ENCODE peak calls at places on chromosome 6, in five cellular contexts. One of them, this sample, is unnamed.

GRCh38 chr6:110828396-110828795 is 13.1 kb upstream of the CDK19 start:
- DNase-seq in bronchial epithelial cell: peak
- DNase-seq in HTR-8/SVneo: no peak
- DNase-seq in NCI-H2081: no peak
- DNase-seq in NCI-H1092 treated with DMSO at 0.1 percent for 48 hours: no peak
- DNase-seq in this sample: peak

GRCh38 chr6:12233693-12234551 is 56.2 kb upstream of the EDN1 start:
- DNase-seq in NCI-H1092 treated with DMSO at 0.1 percent for 48 hours: peak
- DNase-seq in NCI-H2081: peak
- DNase-seq in bronchial epithelial cell: peak
- DNase-seq in HTR-8/SVneo: peak
- DNase-seq in this sample: peak

GRCh38 chr6:2733324-2733723 is 17.4 kb downstream of the MYLK4 start:
- DNase-seq in NCI-H2081: no peak
- DNase-seq in bronchial epithelial cell: peak
- DNase-seq in HTR-8/SVneo: no peak
- DNase-seq in NCI-H1092 treated with DMSO at 0.1 percent for 48 hours: no peak
- DNase-seq in this sample: peak

GRCh38 chr6:129644567-129645015 is 65.4 kb downstream of the ARHGAP18 start:
- DNase-seq in bronchial epithelial cell: peak
- DNase-seq in NCI-H2081: no peak
- DNase-seq in NCI-H1092 treated with DMSO at 0.1 percent for 48 hours: no peak
- DNase-seq in HTR-8/SVneo: no peak
- DNase-seq in this sample: peak

GRCh38 chr6:90088009-90088408 is 193.7 kb downstream of the GJA10 start:
- DNase-seq in HTR-8/SVneo: no peak
- DNase-seq in bronchial epithelial cell: peak
- DNase-seq in NCI-H2081: no peak
- DNase-seq in NCI-H1092 treated with DMSO at 0.1 percent for 48 hours: no peak
- DNase-seq in this sample: peak

GRCh38 chr6:3355011-3355357 is 96.2 kb downstream of the PSMG4 start:
- DNase-seq in NCI-H2081: no peak
- DNase-seq in bronchial epithelial cell: no peak
- DNase-seq in NCI-H1092 treated with DMSO at 0.1 percent for 48 hours: no peak
- DNase-seq in HTR-8/SVneo: no peak
- DNase-seq in this sample: no peak

GRCh38 chr6:90835584-90836212 is 248.8 kb upstream of the MAP3K7 start:
- DNase-seq in bronchial epithelial cell: no peak
- DNase-seq in NCI-H2081: peak
- DNase-seq in HTR-8/SVneo: no peak
- DNase-seq in NCI-H1092 treated with DMSO at 0.1 percent for 48 hours: peak
- DNase-seq in this sample: no peak

GRCh38 chr6:27805347-27805746 is 106.8 kb downstream of the OR2B2 start:
- DNase-seq in NCI-H1092 treated with DMSO at 0.1 percent for 48 hours: no peak
- DNase-seq in NCI-H2081: no peak
- DNase-seq in HTR-8/SVneo: no peak
- DNase-seq in bronchial epithelial cell: no peak
- DNase-seq in this sample: no peak

GRCh38 chr6:35051393-35051792 is 89.7 kb downstream of the TCP11 start:
- DNase-seq in NCI-H1092 treated with DMSO at 0.1 percent for 48 hours: peak
- DNase-seq in HTR-8/SVneo: no peak
- DNase-seq in NCI-H2081: peak
- DNase-seq in bronchial epithelial cell: no peak
- DNase-seq in this sample: no peak

GRCh38 chr6:39884696-39885095 is 49.6 kb downstream of the MOCS1 start:
- DNase-seq in NCI-H2081: no peak
- DNase-seq in bronchial epithelial cell: no peak
- DNase-seq in NCI-H1092 treated with DMSO at 0.1 percent for 48 hours: no peak
- DNase-seq in HTR-8/SVneo: no peak
- DNase-seq in this sample: peak

GRCh38 chr6:141532211-141532610 is 600.5 kb upstream of the GJE1 start:
- DNase-seq in NCI-H1092 treated with DMSO at 0.1 percent for 48 hours: no peak
- DNase-seq in NCI-H2081: no peak
- DNase-seq in HTR-8/SVneo: no peak
- DNase-seq in bronchial epithelial cell: no peak
- DNase-seq in this sample: no peak

GRCh38 chr6:35808688-35809087 is 3.5 kb downstream of the LHFPL5 start:
- DNase-seq in HTR-8/SVneo: no peak
- DNase-seq in bronchial epithelial cell: no peak
- DNase-seq in NCI-H1092 treated with DMSO at 0.1 percent for 48 hours: peak
- DNase-seq in NCI-H2081: peak
- DNase-seq in this sample: no peak

GRCh38 chr6:14108571-14109410 is 8.8 kb upstream of the CD83 start:
- DNase-seq in NCI-H2081: no peak
- DNase-seq in HTR-8/SVneo: no peak
- DNase-seq in bronchial epithelial cell: no peak
- DNase-seq in NCI-H1092 treated with DMSO at 0.1 percent for 48 hours: peak
- DNase-seq in this sample: no peak

GRCh38 chr6:99467509-99468106 is 42.5 kb upstream of the PNISR start:
- DNase-seq in NCI-H1092 treated with DMSO at 0.1 percent for 48 hours: peak
- DNase-seq in bronchial epithelial cell: peak
- DNase-seq in NCI-H2081: peak
- DNase-seq in HTR-8/SVneo: peak
- DNase-seq in this sample: peak

GRCh38 chr6:153043719-153044118 is 41.2 kb upstream of the MTRF1L start:
- DNase-seq in NCI-H1092 treated with DMSO at 0.1 percent for 48 hours: peak
- DNase-seq in bronchial epithelial cell: peak
- DNase-seq in HTR-8/SVneo: no peak
- DNase-seq in NCI-H2081: peak
- DNase-seq in this sample: no peak

This sample was measured in ELR.